ENCODE peak calls at places on chromosomes 13 and 19, in ten cellular contexts. G is LoVo, B is H54, M is pancreas, X is cerebellar nuclear complex, A is MCF 10A, Q is ELF-1, F is neural crest cell, H is AG08396, V is AG10803. J is an unnamed sample.

GRCh38 chr13:112054616-112055015 is 12.3 kb upstream of the SOX1 start:
- DNase-seq in F (no peak), M (no peak), A (no peak), X (no peak), B (no peak), Q (no peak), H (no peak), G (no peak), V (no peak), J (no peak)

GRCh38 chr13:108188260-108188659 is 27.1 kb downstream of the LIG4 start:
- DNase-seq in F (no peak), B (no peak), G (no peak), M (no peak), A (no peak), Q (no peak), H (no peak), V (no peak), X (no peak), J (no peak)

GRCh38 chr19:35755550-35756371 is 1.1 kb downstream of the HSPB6 start:
- DNase-seq in F (no peak), B (no peak), Q (peak), M (no peak), X (no peak), G (no peak), H (peak), V (peak), A (no peak), J (no peak)

GRCh38 chr13:40101708-40102359 is 446.4 kb downstream of the COG6 start:
- DNase-seq in V (no peak), Q (no peak), X (no peak), F (no peak), H (no peak), A (peak), B (no peak), M (no peak), G (no peak), J (no peak)

GRCh38 chr19:50510700-50511068 is 307 bp downstream of the JOSD2 start:
- DNase-seq in X (no peak), F (no peak), A (no peak), Q (no peak), M (no peak), B (peak), H (no peak), V (no peak), G (no peak), J (no peak)

GRCh38 chr13:45662122-45662521 is 40.0 kb upstream of the CBY2 start:
- DNase-seq in M (no peak), F (no peak), G (no peak), B (no peak), V (no peak), H (no peak), X (no peak), Q (no peak), A (no peak), J (no peak)

GRCh38 chr19:1399079-1399478 is 2.3 kb downstream of the GAMT start:
- DNase-seq in H (no peak), V (no peak), A (no peak), B (no peak), Q (no peak), M (no peak), F (no peak), X (no peak), G (no peak), J (no peak)

GRCh38 chr13:51912091-51912490 is 50.3 kb downstream of the CCDC70 start:
- DNase-seq in G (no peak), B (no peak), Q (no peak), F (no peak), A (no peak), M (no peak), X (peak), V (no peak), H (no peak), J (no peak)

GRCh38 chr19:1469936-1470863 is 8.8 kb downstream of the C19orf25 start:
- DNase-seq in F (no peak), H (peak), Q (peak), A (peak), X (no peak), V (peak), B (no peak), G (peak), M (no peak), J (peak)

GRCh38 chr19:28864577-28865042 is 348.3 kb downstream of the UQCRFS1 start:
- DNase-seq in Q (no peak), B (peak), M (peak), V (no peak), G (peak), H (no peak), F (no peak), A (no peak), X (no peak), J (no peak)

GRCh38 chr13:60795219-60795618 is 398.2 kb downstream of the TDRD3 start:
- DNase-seq in X (no peak), H (no peak), B (no peak), Q (no peak), M (no peak), V (no peak), A (no peak), F (no peak), G (no peak), J (no peak)

GRCh38 chr13:50319603-50320296 is 304.5 kb downstream of the KCNRG start:
- DNase-seq in H (no peak), Q (no peak), A (peak), G (peak), X (no peak), F (no peak), B (no peak), V (peak), M (no peak), J (no peak)

GRCh38 chr19:52896431-52897148 is 845 bp downstream of the ZNF320 start:
- DNase-seq in G (peak), V (peak), X (no peak), Q (peak), B (peak), M (peak), H (peak), A (peak), F (peak), J (peak)

GRCh38 chr13:113846639-113847318 is 17.1 kb downstream of the GAS6 start:
- DNase-seq in B (no peak), F (no peak), Q (no peak), X (no peak), V (no peak), H (no peak), A (no peak), G (no peak), M (peak), J (no peak)

GRCh38 chr19:35620001-35620400 is 7.5 kb downstream of the HAUS5 start:
- DNase-seq in H (no peak), F (no peak), B (no peak), X (no peak), G (no peak), Q (no peak), V (no peak), A (no peak), M (no peak), J (no peak)

GRCh38 chr13:28719656-28720055 is 886 bp upstream of the SLC46A3 start:
- DNase-seq in F (no peak), A (peak), G (no peak), V (peak), X (no peak), M (no peak), H (peak), B (no peak), Q (no peak), J (no peak)

GRCh38 chr13:27924529-27925141 is 4.8 kb downstream of the PDX1 start:
- DNase-seq in H (no peak), Q (no peak), V (no peak), B (no peak), M (peak), F (no peak), A (no peak), X (no peak), G (no peak), J (no peak)

GRCh38 chr13:74651121-74651520 is 516.9 kb upstream of the KLF12 start:
- DNase-seq in A (no peak), G (no peak), H (no peak), X (no peak), B (no peak), V (no peak), M (no peak), F (no peak), Q (no peak), J (no peak)

GRCh38 chr13:57862879-57863278 is 231.3 kb downstream of the PCDH17 start:
- DNase-seq in V (no peak), B (no peak), F (no peak), X (no peak), M (no peak), G (no peak), Q (no peak), H (no peak), A (no peak), J (no peak)

GRCh38 chr19:6875218-6875617 is 12.2 kb upstream of the ADGRE1 start:
- DNase-seq in M (no peak), H (no peak), V (no peak), B (no peak), F (no peak), Q (no peak), G (no peak), X (no peak), A (no peak), J (no peak)

GRCh38 chr19:4103073-4103418 is 20.9 kb downstream of the MAP2K2 start:
- DNase-seq in Q (no peak), H (no peak), X (no peak), G (no peak), F (no peak), V (peak), A (no peak), B (peak), M (no peak), J (no peak)

GRCh38 chr19:45139286-45140143 is 21.3 kb downstream of the NKPD1 start:
- DNase-seq in A (no peak), H (no peak), X (no peak), B (no peak), V (no peak), F (no peak), Q (no peak), M (no peak), G (no peak), J (no peak)

GRCh38 chr19:10748924-10749434 is 31.1 kb downstream of the DNM2 start:
- DNase-seq in Q (peak), B (peak), V (no peak), H (no peak), M (peak), F (no peak), A (peak), G (peak), X (peak), J (no peak)

GRCh38 chr19:17118957-17119356 is 43.4 kb downstream of the MYO9B start:
- DNase-seq in Q (peak), G (no peak), B (no peak), F (no peak), A (no peak), M (no peak), V (no peak), H (no peak), X (no peak), J (no peak)

GRCh38 chr19:47430041-47430802 is 10.9 kb upstream of the MEIS3 start:
- DNase-seq in M (no peak), X (no peak), H (peak), A (no peak), F (no peak), B (no peak), G (no peak), Q (peak), V (peak), J (no peak)

GRCh38 chr19:41546386-41546789 is 29.6 kb upstream of the CEACAM21 start:
- DNase-seq in G (no peak), A (no peak), F (no peak), Q (no peak), V (no peak), M (no peak), B (no peak), H (no peak), X (no peak), J (no peak)

GRCh38 chr13:29494520-29494919 is 101.0 kb downstream of the SLC7A1 start:
- DNase-seq in B (no peak), A (no peak), V (no peak), G (no peak), Q (no peak), X (no peak), M (no peak), F (no peak), H (no peak), J (no peak)

GRCh38 chr19:2546128-2547032 is 70.5 kb downstream of the GADD45B start:
- DNase-seq in A (no peak), G (no peak), X (no peak), Q (peak), V (no peak), H (no peak), M (peak), F (peak), B (no peak), J (peak)